ENCODE peak calls at places on chromosomes 2 and 18, in five cellular contexts. V is HCT116, H is HepG2, M is K562, X is GM12878. R is an unnamed sample.
A peak's percentile ranks its signal among the peaks of the same experiment; 100 is the strongest.

GRCh38 chr2:210626849-210627248 is 70.5 kb downstream of the CPS1 start:
- DNase-seq in H (peak; percentile 3), V (no peak), X (no peak), M (no peak), R (no peak)

GRCh38 chr2:120874401-120874821 is 138.7 kb downstream of the GLI2 start:
- DNase-seq in V (no peak), H (no peak), X (no peak), M (no peak), R (no peak)

GRCh38 chr2:234435836-234436481 is 60.9 kb downstream of the ARL4C start:
- DNase-seq in H (no peak), V (no peak), X (no peak), M (no peak), R (no peak)

GRCh38 chr2:162184362-162184761 is 32.3 kb upstream of the GCG start:
- DNase-seq in H (no peak), X (no peak), V (no peak), M (no peak), R (no peak)

GRCh38 chr2:146762786-146763185 is 1082.0 kb upstream of the ACVR2A start:
- DNase-seq in V (no peak), M (no peak), H (no peak), X (no peak), R (no peak)

GRCh38 chr2:74197983-74198460 is 393 bp upstream of the MTHFD2 start:
- DNase-seq in M (no peak), H (no peak), X (no peak), V (peak; percentile 98), R (no peak)

GRCh38 chr2:171958475-171958874 is 36.2 kb downstream of the HAT1 start:
- DNase-seq in H (no peak), X (no peak), V (no peak), M (no peak), R (no peak)

GRCh38 chr2:113257511-113258264 is 21.0 kb downstream of the PAX8 start:
- DNase-seq in X (no peak), H (no peak), V (no peak), M (no peak), R (no peak)

GRCh38 chr18:79680100-79680879 is 687 bp downstream of the CTDP1 start:
- DNase-seq in H (peak; percentile 41), M (peak; percentile 51), V (no peak), X (no peak), R (peak; percentile 55)

GRCh38 chr2:204027105-204027504 is 90.5 kb downstream of the ICOS start:
- DNase-seq in V (no peak), H (no peak), X (no peak), M (no peak), R (no peak)

GRCh38 chr2:44107974-44108373 is 60.7 kb upstream of the PPM1B start:
- DNase-seq in M (no peak), V (no peak), H (no peak), X (no peak), R (no peak)

GRCh38 chr2:180699657-180700361 is 280.6 kb upstream of the UBE2E3 start:
- DNase-seq in X (no peak), M (no peak), V (no peak), H (no peak), R (no peak)

GRCh38 chr18:75694292-75694691 is 266.8 kb upstream of the SMIM21 start:
- DNase-seq in H (no peak), V (no peak), X (no peak), M (no peak), R (no peak)

GRCh38 chr2:8694737-8695136 is 12.9 kb downstream of the ID2 start:
- DNase-seq in M (no peak), V (no peak), H (no peak), X (no peak), R (no peak)

GRCh38 chr18:11665587-11665986 is 23.5 kb upstream of the GNAL start:
- DNase-seq in X (no peak), V (no peak), M (no peak), H (no peak), R (no peak)

GRCh38 chr2:8732601-8733000 is 50.7 kb downstream of the ID2 start:
- DNase-seq in V (no peak), H (no peak), M (no peak), X (no peak), R (no peak)

GRCh38 chr18:48605408-48605845 is 66.6 kb downstream of the CTIF start:
- DNase-seq in X (peak; percentile 23), H (peak; percentile 73), V (peak; percentile 29), M (peak; percentile 65), R (peak; percentile 50)

GRCh38 chr18:811192-812122 is 585 bp downstream of the YES1 start:
- DNase-seq in X (no peak), V (no peak), H (no peak), M (no peak), R (peak; percentile 81)

GRCh38 chr2:44766220-44766619 is 175.3 kb upstream of the SIX3 start:
- DNase-seq in H (no peak), V (no peak), M (no peak), X (no peak), R (no peak)

GRCh38 chr18:59269563-59270214 is 3.6 kb downstream of the RAX start:
- DNase-seq in V (no peak), H (no peak), X (no peak), M (no peak), R (no peak)

GRCh38 chr2:190328748-190329147 is 9.1 kb upstream of the HIBCH start:
- DNase-seq in X (no peak), H (peak; percentile 47), V (no peak), M (no peak), R (no peak)

GRCh38 chr2:232419245-232420072 is 12.8 kb downstream of the ALPG start:
- DNase-seq in H (no peak), M (no peak), V (no peak), X (no peak), R (no peak)

GRCh38 chr2:241030883-241031282 is 32.5 kb downstream of the SNED1 start:
- DNase-seq in V (no peak), H (no peak), X (no peak), M (no peak), R (no peak)

GRCh38 chr2:198525196-198525595 is 720.8 kb downstream of the PLCL1 start:
- DNase-seq in M (no peak), H (no peak), X (no peak), V (no peak), R (no peak)

GRCh38 chr2:156327835-156328401 is 4.6 kb downstream of the NR4A2 start:
- DNase-seq in M (no peak), H (no peak), V (no peak), X (no peak), R (peak; percentile 64)

GRCh38 chr2:178114462-178114861 is 2.2 kb downstream of the RBM45 start:
- DNase-seq in M (no peak), X (no peak), H (no peak), V (no peak), R (no peak)

GRCh38 chr2:166373105-166373504 is 2.6 kb downstream of the SCN9A start:
- DNase-seq in X (no peak), V (no peak), H (no peak), M (no peak), R (no peak)

GRCh38 chr18:36828157-36828629 is 609 bp downstream of the TPGS2 start:
- DNase-seq in V (peak; percentile 6), H (peak; percentile 16), X (no peak), M (no peak), R (no peak)
- TF ChIP-seq ZNF274 in V (no peak), H (no peak), X (no peak), M (no peak), R (no peak)

GRCh38 chr2:11867926-11868325 is 121.5 kb downstream of the LPIN1 start:
- DNase-seq in V (no peak), X (no peak), M (peak; percentile 72), H (no peak), R (peak; percentile 30)
- TF ChIP-seq ZNF274 in V (no peak), X (no peak), M (no peak), H (no peak), R (no peak)

DNA sequence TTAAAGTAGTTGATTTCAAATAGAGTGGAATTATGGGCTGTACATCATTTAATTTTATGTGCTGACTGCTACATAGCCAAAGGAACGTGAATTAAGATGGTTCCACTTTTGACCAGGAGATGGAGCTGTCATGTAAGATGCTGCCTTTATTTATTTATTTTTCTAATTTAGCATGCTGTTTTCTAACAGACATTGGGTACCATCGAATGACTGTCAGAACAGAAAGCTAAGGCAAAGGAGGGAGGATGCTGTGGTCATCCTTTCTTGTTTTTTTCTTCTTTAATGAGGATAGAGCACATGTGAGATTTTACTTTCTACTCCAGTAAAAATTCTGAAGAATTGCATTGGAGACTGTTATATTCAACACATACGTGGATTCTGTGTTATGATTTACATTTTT is at the start of gene SCN2A:
- DNase-seq in H (peak; percentile 54), V (peak; percentile 47), X (no peak), M (peak; percentile 10), R (no peak)
- TF ChIP-seq ZNF274 in H (no peak), V (no peak), X (no peak), M (no peak), R (no peak)

GRCh38 chr2:15965564-15966019 is 25.2 kb downstream of the MYCN start:
- DNase-seq in X (no peak), M (no peak), H (no peak), V (no peak), R (no peak)
- TF ChIP-seq ZNF274 in X (no peak), M (no peak), H (no peak), V (no peak), R (no peak)

DNA sequence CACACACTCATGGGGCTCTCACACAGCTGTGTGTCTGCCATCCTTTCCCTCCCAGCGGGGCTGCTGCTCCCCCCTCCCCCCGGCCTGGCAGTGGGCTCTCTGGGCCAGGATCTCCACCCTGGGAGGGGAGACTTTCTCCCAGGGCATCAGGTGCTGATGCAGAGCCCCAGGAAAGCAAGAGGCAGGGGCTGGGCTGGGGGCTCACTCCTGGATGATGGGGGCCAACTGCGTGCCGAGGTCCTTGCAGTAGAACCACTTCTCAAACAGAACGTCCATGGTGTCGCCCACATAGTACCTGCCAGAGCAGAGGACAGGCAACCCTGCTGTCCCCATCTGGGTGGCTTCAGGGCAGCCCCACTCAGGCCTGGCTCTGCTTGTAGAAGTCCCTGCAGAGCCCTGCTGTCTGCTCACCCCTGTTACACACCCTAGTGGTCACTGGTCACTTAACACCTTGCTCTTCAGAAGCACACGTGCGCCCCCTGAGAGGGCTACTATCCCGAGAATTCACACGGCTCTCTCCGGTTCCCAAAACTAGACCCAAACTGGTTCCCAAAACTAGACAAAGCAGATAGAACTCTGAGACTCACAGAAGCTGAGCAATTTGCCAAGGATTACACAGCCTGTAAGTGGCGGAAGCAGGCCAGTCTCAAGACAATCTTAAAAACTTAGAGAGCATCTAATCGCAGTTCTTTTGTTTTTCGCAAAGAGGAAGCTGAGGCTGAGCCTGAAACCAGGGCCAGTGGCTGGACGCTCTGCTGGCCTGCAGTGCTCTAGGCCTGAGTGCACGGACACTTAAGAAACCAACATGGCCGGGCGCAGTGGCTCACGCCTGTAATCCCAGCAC is 6.6 kb upstream of the OXER1 start:
- DNase-seq in H (peak; percentile 73), M (peak; percentile 85), V (peak; percentile 48), X (no peak), R (peak; percentile 44)
- TF ChIP-seq ZNF274 in H (no peak), M (no peak), V (no peak), X (no peak), R (no peak)

DNA sequence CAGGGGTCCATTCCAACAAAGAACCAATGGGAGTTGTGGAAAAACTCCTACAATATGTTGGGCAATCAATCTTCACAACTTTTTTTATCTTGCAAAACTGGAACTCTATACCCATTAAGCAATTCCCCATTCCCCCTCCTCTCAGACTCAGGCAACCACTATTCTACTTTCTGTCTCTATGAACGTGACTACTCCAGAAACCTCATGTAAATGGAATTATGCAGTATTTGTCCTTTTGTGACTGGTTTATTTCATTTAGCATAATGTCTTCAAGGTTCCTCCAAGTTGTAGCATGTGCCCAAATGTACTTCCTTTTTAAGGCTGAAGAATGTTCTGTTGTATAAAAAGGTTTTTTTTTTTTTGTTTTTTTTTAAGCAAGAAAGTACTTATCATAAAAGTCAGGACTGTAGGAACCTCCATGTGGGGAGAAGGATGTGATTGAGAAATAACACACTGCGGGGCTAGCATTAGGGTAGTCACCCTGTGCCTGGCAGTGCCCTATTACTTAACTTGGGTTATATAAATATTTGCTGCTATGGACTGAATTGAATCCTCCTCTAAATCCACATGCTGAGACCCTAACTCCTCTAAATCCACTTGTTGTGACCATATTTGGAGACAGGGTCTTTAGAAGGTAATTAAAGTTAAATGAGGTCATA is 262.9 kb upstream of the FBXO11 start:
- DNase-seq in H (no peak), V (no peak), M (no peak), X (no peak), R (no peak)
- TF ChIP-seq ZNF274 in H (no peak), V (no peak), M (no peak), X (no peak), R (no peak)